ENCODE peak calls at places on chromosomes 13 and 19, in six cellular contexts. S, F, O, Z, R and N are unnamed samples.

GRCh38 chr13:90201198-90201597 is 1146.3 kb upstream of the MIR17HG start:
- DNase-seq in Z (no peak), S (no peak), R (no peak), F (no peak), O (no peak), N (no peak)

GRCh38 chr13:97856001-97856675 is 97.3 kb upstream of the IPO5 start:
- DNase-seq in O (peak), F (no peak), Z (no peak), S (no peak), R (no peak), N (peak)

GRCh38 chr19:37902668-37903067 is 3.7 kb downstream of the WDR87 start:
- DNase-seq in Z (peak), F (peak), R (peak), O (peak), S (peak), N (peak)

GRCh38 chr19:33727331-33728028 is 69.2 kb upstream of the KCTD15 start:
- DNase-seq in Z (no peak), S (no peak), R (no peak), F (no peak), O (no peak), N (no peak)

GRCh38 chr13:79782541-79783216 is 301.7 kb downstream of the NDFIP2 start:
- DNase-seq in O (peak), Z (no peak), R (no peak), F (no peak), S (no peak), N (peak)

GRCh38 chr13:103960011-103960410 is 893.8 kb upstream of the SLC10A2 start:
- DNase-seq in S (no peak), F (no peak), R (no peak), Z (no peak), O (no peak), N (no peak)

GRCh38 chr19:46466536-46467199 is 4.7 kb downstream of the PNMA8A start:
- DNase-seq in S (no peak), Z (peak), O (peak), F (no peak), R (no peak), N (no peak)

GRCh38 chr19:40228371-40228770 is 1.9 kb upstream of the CCNP start:
- DNase-seq in Z (no peak), F (no peak), O (no peak), R (no peak), S (no peak), N (no peak)

GRCh38 chr13:61413572-61413971 is 2.1 kb downstream of the PCDH20 start:
- DNase-seq in O (no peak), F (no peak), Z (no peak), R (peak), S (no peak), N (no peak)

GRCh38 chr13:57582032-57582431 is 49.5 kb upstream of the PCDH17 start:
- DNase-seq in S (no peak), Z (no peak), F (no peak), O (no peak), R (no peak), N (no peak)

GRCh38 chr19:48645652-48646191 is at the start of gene CA11:
- DNase-seq in Z (no peak), R (no peak), O (no peak), S (no peak), F (no peak), N (no peak)

GRCh38 chr19:35559281-35559659 is 4.2 kb downstream of the ATP4A start:
- DNase-seq in O (no peak), S (no peak), F (no peak), R (no peak), Z (no peak), N (no peak)

GRCh38 chr19:8403820-8404109 is 9.3 kb upstream of the MARCHF2 start:
- DNase-seq in S (no peak), F (no peak), R (no peak), Z (no peak), O (no peak), N (no peak)

GRCh38 chr13:71773534-71773933 is 93.5 kb downstream of the DACH1 start:
- DNase-seq in O (no peak), Z (no peak), R (no peak), F (no peak), S (no peak), N (no peak)

GRCh38 chr19:14061081-14061749 is 661 bp downstream of the PALM3 start:
- DNase-seq in S (no peak), R (no peak), O (no peak), F (no peak), Z (no peak), N (no peak)

GRCh38 chr19:2270572-2271515 is 11.1 kb downstream of the PEAK3 start:
- DNase-seq in R (peak), F (no peak), Z (no peak), O (peak), S (peak), N (peak)

GRCh38 chr19:55084416-55084815 is 8.7 kb downstream of the EPS8L1 start:
- DNase-seq in S (no peak), R (no peak), Z (no peak), F (no peak), O (no peak), N (no peak)

GRCh38 chr19:55913643-55914268 is 18.4 kb downstream of the NLRP13 start:
- DNase-seq in O (no peak), F (no peak), R (no peak), Z (no peak), S (no peak), N (no peak)

GRCh38 chr13:41751277-41751676 is 209.6 kb downstream of the VWA8 start:
- DNase-seq in R (no peak), F (peak), Z (no peak), S (no peak), O (peak), N (no peak)

GRCh38 chr13:91813255-91813654 is 414.8 kb downstream of the GPC5 start:
- DNase-seq in Z (no peak), O (peak), F (no peak), S (no peak), R (no peak), N (no peak)

GRCh38 chr19:10194500-10195198 is at the start of gene DNMT1:
- DNase-seq in Z (peak), O (peak), S (peak), R (peak), F (peak), N (peak)

GRCh38 chr13:27259831-27260230 is 8.5 kb downstream of the RPL21 start:
- DNase-seq in R (no peak), O (no peak), S (no peak), Z (peak), F (no peak), N (no peak)

GRCh38 chr19:41959056-41960053 is at the start of gene RABAC1:
- DNase-seq in O (peak), S (peak), Z (peak), R (peak), F (peak), N (peak)
- TF ChIP-seq CTCF in O (peak), S (peak), Z (no peak), R (no peak), F (no peak), N (peak)

DNA sequence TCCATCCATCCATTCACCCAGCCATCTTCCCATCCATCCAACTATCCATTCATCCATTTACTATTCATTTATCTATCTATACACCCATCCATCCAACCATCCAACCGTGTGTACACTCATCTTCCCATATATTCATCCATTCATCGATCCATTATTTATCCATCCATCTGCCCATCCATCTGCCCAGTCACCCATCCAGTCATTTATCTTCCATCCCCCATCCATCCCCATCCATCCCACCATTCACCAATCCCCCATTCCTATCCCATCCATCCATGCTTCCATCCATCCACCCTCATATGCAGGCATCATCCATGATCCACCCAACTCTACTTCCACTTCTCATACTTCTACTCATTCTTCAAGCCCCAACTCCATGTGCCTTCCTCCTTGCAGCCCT is 14.0 kb upstream of the HOMER3 start:
- DNase-seq in F (no peak), Z (no peak), R (no peak), S (no peak), O (no peak), N (no peak)
- TF ChIP-seq CTCF in F (no peak), Z (no peak), R (no peak), S (no peak), O (no peak), N (no peak)

GRCh38 chr19:3599776-3600183 is 6.9 kb downstream of the TBXA2R start:
- DNase-seq in O (no peak), R (no peak), Z (no peak), S (peak), F (no peak), N (no peak)
- TF ChIP-seq CTCF in O (no peak), R (no peak), Z (peak), S (no peak), F (no peak), N (no peak)

GRCh38 chr13:44879452-44880058 is 109.7 kb downstream of the NUFIP1 start:
- DNase-seq in S (no peak), F (no peak), O (no peak), Z (no peak), R (no peak), N (no peak)
- TF ChIP-seq CTCF in S (peak), F (peak), O (peak), Z (peak), R (no peak), N (peak)